ENCODE peak calls at places on chromosomes 16 and 17, in nine cellular contexts. M, T, Z, H, S, O, P, W and E are unnamed samples.

GRCh38 chr17:3693829-3694231 is 2.1 kb downstream of the P2RX5 start:
- DNase-seq in P (no peak), W (no peak), O (no peak), M (no peak), T (no peak), S (no peak), Z (no peak), H (no peak), E (no peak)

GRCh38 chr17:55816532-55817272 is 65.9 kb downstream of the PCTP start:
- DNase-seq in T (no peak), P (no peak), W (no peak), M (no peak), H (no peak), O (no peak), Z (no peak), S (no peak), E (no peak)

GRCh38 chr17:57270801-57271245 is 14.5 kb downstream of the MSI2 start:
- DNase-seq in T (no peak), W (no peak), S (no peak), Z (no peak), O (no peak), P (no peak), M (no peak), H (peak; percentile 55), E (no peak)

GRCh38 chr16:64782484-64782883 is 339.4 kb downstream of the CDH11 start:
- DNase-seq in W (no peak), H (no peak), M (no peak), S (peak; percentile 2), T (peak; percentile 1), Z (no peak), O (no peak), P (no peak), E (no peak)

GRCh38 chr17:42720996-42721583 is 23.8 kb downstream of the EZH1 start:
- DNase-seq in T (peak; percentile 71), W (peak; percentile 73), S (peak; percentile 32), P (peak; percentile 72), H (peak; percentile 67), Z (no peak), M (no peak), O (peak; percentile 80), E (no peak)

GRCh38 chr17:83065660-83066542 is 13.5 kb upstream of the METRNL start:
- DNase-seq in Z (peak; percentile 36), T (no peak), W (no peak), H (no peak), M (peak; percentile 9), P (no peak), S (no peak), O (no peak), E (peak; percentile 54)

GRCh38 chr16:85062728-85063336 is 35.2 kb downstream of the KIAA0513 start:
- DNase-seq in T (no peak), S (no peak), W (no peak), P (no peak), M (no peak), Z (no peak), H (no peak), O (no peak), E (no peak)

GRCh38 chr16:56610017-56610608 is 1.7 kb downstream of the MT2A start:
- DNase-seq in P (no peak), T (peak; percentile 97), Z (peak; percentile 81), S (peak; percentile 82), O (peak; percentile 47), H (peak; percentile 32), M (peak; percentile 47), W (peak; percentile 96), E (no peak)

GRCh38 chr17:77829871-77830799 is 128.4 kb upstream of the TNRC6C start:
- DNase-seq in W (peak; percentile 65), T (peak; percentile 72), O (peak; percentile 53), H (no peak), M (peak; percentile 72), S (peak; percentile 76), Z (peak; percentile 43), P (peak; percentile 86), E (peak; percentile 90)

GRCh38 chr16:67245674-67246080 is 1.6 kb downstream of the FHOD1 start:
- DNase-seq in W (no peak), O (peak; percentile 39), M (no peak), Z (no peak), T (no peak), S (no peak), P (peak; percentile 73), H (no peak), E (no peak)

GRCh38 chr16:4832698-4833343 is 14.3 kb downstream of the GLYR1 start:
- DNase-seq in H (no peak), S (no peak), W (no peak), T (no peak), Z (no peak), P (no peak), M (no peak), O (no peak), E (no peak)

GRCh38 chr16:4830408-4830807 is 16.7 kb downstream of the GLYR1 start:
- DNase-seq in O (no peak), W (no peak), T (no peak), P (peak; percentile 40), S (no peak), H (no peak), Z (no peak), M (no peak), E (no peak)

GRCh38 chr16:4836727-4837126 is 10.4 kb downstream of the GLYR1 start:
- DNase-seq in Z (no peak), H (no peak), T (no peak), S (no peak), O (no peak), W (no peak), P (no peak), M (no peak), E (no peak)

GRCh38 chr16:4831616-4832015 is 15.5 kb downstream of the GLYR1 start:
- DNase-seq in M (no peak), O (no peak), T (no peak), Z (no peak), H (no peak), W (no peak), P (no peak), S (no peak), E (no peak)

GRCh38 chr16:4833584-4833983 is 13.5 kb downstream of the GLYR1 start:
- DNase-seq in Z (no peak), T (no peak), S (no peak), O (no peak), P (no peak), M (no peak), H (no peak), W (no peak), E (no peak)
- H3K36me3 ChIP-seq in Z (peaks cover 91% of the 10 kb centered on the region), T (peaks cover 64% of the 10 kb centered on the region), S (peaks cover 91% of the 10 kb centered on the region), O (peaks cover 9% of the 10 kb centered on the region), P (no peaks in the 10 kb centered on the region), M (no peaks in the 10 kb centered on the region), H (peaks cover 20% of the 10 kb centered on the region), W (peaks cover 92% of the 10 kb centered on the region), E (peaks cover 55% of the 10 kb centered on the region)

DNA sequence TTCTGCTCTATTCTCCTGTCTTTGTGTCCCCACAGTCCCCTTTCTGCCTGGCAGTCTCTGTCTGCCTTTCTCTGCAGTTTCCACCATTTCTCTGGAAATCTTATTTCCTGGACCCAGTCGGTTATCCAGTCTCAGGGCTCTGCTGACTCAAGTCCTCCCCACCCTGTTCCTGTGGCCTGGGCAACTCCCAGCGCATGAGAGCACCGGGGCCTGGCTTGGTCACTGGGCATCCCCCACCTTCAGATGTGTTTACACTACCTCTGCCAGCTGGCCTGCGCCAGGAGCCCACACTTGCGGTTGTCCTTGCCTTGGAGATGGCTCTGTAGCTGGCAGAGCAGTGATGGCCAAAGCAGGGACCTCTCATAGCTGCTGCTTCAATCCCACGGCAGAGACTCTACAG is 17.2 kb downstream of the GUCY2D start:
- DNase-seq in P (no peak), O (peak; percentile 56), W (no peak), M (no peak), Z (peak; percentile 67), H (no peak), T (peak; percentile 15), S (no peak), E (peak; percentile 59)
- H3K4me3 ChIP-seq in P (no peak overlapping the region), O (no peak overlapping the region), W (no peak overlapping the region), M (no peak overlapping the region), Z (no peak overlapping the region), H (no peak overlapping the region), T (no peak overlapping the region), S (no peak overlapping the region), E (no peak overlapping the region)

DNA sequence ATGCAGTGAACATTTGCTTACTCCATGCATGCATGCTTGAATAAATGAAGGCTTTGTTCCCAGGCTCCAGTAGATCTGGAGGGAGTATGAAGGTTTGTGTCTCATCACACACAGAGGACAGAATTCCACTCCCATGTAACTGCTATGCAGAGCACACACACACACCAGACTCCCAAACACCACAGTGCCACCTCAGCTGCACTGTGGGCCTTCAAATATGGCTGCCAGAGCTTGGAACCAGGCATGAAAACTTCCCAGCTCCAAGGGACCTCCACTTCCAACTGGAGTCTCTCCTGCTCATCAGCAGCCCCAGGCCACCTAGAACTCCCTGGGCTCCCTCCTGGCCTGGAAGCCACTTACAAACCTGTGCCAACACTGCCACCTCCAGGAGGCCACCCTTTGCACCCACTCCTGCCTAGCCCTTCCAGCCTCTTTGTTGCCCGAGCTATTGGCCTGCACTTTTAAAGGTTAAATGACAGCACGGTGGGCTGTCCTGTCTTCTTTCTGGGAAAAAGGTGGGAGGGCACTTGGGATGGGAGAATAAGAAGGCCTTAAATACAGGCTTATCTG is 151.2 kb downstream of the ZNF423 start:
- DNase-seq in T (no peak), Z (no peak), P (no peak), O (no peak), M (no peak), S (no peak), W (no peak), H (peak; percentile 66), E (no peak)
- H3K4me1 ChIP-seq in T (no peaks in the 10 kb centered on the region), Z (peaks cover 9% of the 10 kb centered on the region), P (peaks cover 26% of the 10 kb centered on the region), O (no peaks in the 10 kb centered on the region), M (peaks cover 18% of the 10 kb centered on the region), S (peaks cover 11% of the 10 kb centered on the region), W (peaks cover 32% of the 10 kb centered on the region), H (peaks cover 13% of the 10 kb centered on the region), E (peaks cover 3% of the 10 kb centered on the region)

DNA sequence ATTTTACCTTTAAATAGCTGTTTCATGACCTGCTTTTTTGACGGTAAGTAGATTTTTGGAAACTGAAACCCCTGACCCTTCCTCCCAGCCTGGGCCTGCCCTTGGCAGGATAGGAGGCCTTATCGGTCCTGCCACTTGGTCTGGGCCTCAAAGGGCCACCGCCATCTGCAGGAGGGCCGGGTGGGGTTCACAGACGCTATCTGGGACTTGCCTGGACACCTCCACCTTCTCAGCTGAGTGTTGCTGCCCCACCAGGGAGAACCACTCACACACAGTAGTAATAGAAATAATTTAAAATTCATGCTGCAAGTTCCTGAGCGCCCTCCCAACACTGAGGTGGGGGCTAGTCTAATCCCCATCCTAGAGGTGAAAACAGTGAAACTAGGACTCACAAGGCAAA is 4.6 kb upstream of the NPRL3 start:
- DNase-seq in W (no peak), P (no peak), O (no peak), T (no peak), S (no peak), H (no peak), Z (no peak), M (no peak), E (no peak)
- H3K36me3 ChIP-seq in W (no peaks in the 10 kb centered on the region), P (no peaks in the 10 kb centered on the region), O (no peaks in the 10 kb centered on the region), T (no peaks in the 10 kb centered on the region), S (no peaks in the 10 kb centered on the region), H (no peaks in the 10 kb centered on the region), Z (no peaks in the 10 kb centered on the region), M (no peaks in the 10 kb centered on the region), E (no peaks in the 10 kb centered on the region)